ENCODE peak calls at places on chromosomes 16 and 17, in five cellular contexts. One of them, this sample, is unnamed.

GRCh38 chr16:48123104-48123788 is 32.5 kb downstream of the ABCC12 start:
- DNase-seq in body of pancreas: no peak
- DNase-seq in mesendoderm: peak
- DNase-seq in nephron progenitor cell: no peak
- DNase-seq in T-helper 22 cell: no peak
- DNase-seq in this sample: no peak

GRCh38 chr17:39636927-39637736 is at the start of gene STARD3:
- DNase-seq in mesendoderm: peak
- DNase-seq in nephron progenitor cell: peak
- DNase-seq in body of pancreas: peak
- DNase-seq in T-helper 22 cell: peak
- DNase-seq in this sample: peak

GRCh38 chr17:66200685-66201092 is 8.8 kb upstream of the CEP112 start:
- DNase-seq in nephron progenitor cell: peak
- DNase-seq in mesendoderm: peak
- DNase-seq in body of pancreas: peak
- DNase-seq in T-helper 22 cell: peak
- DNase-seq in this sample: peak

GRCh38 chr16:86809458-86809955 is 231.2 kb downstream of the FOXL1 start:
- DNase-seq in nephron progenitor cell: peak
- DNase-seq in mesendoderm: peak
- DNase-seq in body of pancreas: no peak
- DNase-seq in T-helper 22 cell: no peak
- DNase-seq in this sample: peak

GRCh38 chr17:67528751-67529436 is 151.8 kb downstream of the PITPNC1 start:
- DNase-seq in mesendoderm: peak
- DNase-seq in T-helper 22 cell: no peak
- DNase-seq in nephron progenitor cell: peak
- DNase-seq in body of pancreas: peak
- DNase-seq in this sample: peak

GRCh38 chr16:56643833-56644232 is 5.4 kb downstream of the MT1A start:
- DNase-seq in mesendoderm: no peak
- DNase-seq in body of pancreas: no peak
- DNase-seq in nephron progenitor cell: no peak
- DNase-seq in T-helper 22 cell: no peak
- DNase-seq in this sample: no peak

GRCh38 chr17:78266231-78266631 is 34.8 kb downstream of the TMEM235 start:
- DNase-seq in body of pancreas: peak
- DNase-seq in T-helper 22 cell: no peak
- DNase-seq in mesendoderm: no peak
- DNase-seq in nephron progenitor cell: no peak
- DNase-seq in this sample: no peak

GRCh38 chr17:29746669-29747068 is 124.0 kb upstream of the CORO6 start:
- DNase-seq in body of pancreas: no peak
- DNase-seq in mesendoderm: no peak
- DNase-seq in nephron progenitor cell: no peak
- DNase-seq in T-helper 22 cell: no peak
- DNase-seq in this sample: no peak

GRCh38 chr16:88969361-88969831 is 7.6 kb downstream of the CBFA2T3 start:
- DNase-seq in body of pancreas: no peak
- DNase-seq in T-helper 22 cell: no peak
- DNase-seq in mesendoderm: no peak
- DNase-seq in nephron progenitor cell: peak
- DNase-seq in this sample: no peak

GRCh38 chr16:48232459-48233040 is 11.6 kb upstream of the LONP2 start:
- DNase-seq in body of pancreas: no peak
- DNase-seq in T-helper 22 cell: no peak
- DNase-seq in nephron progenitor cell: no peak
- DNase-seq in mesendoderm: no peak
- DNase-seq in this sample: no peak

GRCh38 chr16:64544859-64545258 is 577.0 kb downstream of the CDH11 start:
- DNase-seq in body of pancreas: no peak
- DNase-seq in nephron progenitor cell: no peak
- DNase-seq in mesendoderm: peak
- DNase-seq in T-helper 22 cell: no peak
- DNase-seq in this sample: no peak

GRCh38 chr16:66490774-66491715 is 58.9 kb downstream of the TK2 start:
- DNase-seq in mesendoderm: no peak
- DNase-seq in T-helper 22 cell: no peak
- DNase-seq in body of pancreas: no peak
- DNase-seq in nephron progenitor cell: no peak
- DNase-seq in this sample: no peak

GRCh38 chr17:30429155-30429554 is 48.1 kb upstream of the GOSR1 start:
- DNase-seq in nephron progenitor cell: no peak
- DNase-seq in body of pancreas: no peak
- DNase-seq in mesendoderm: no peak
- DNase-seq in T-helper 22 cell: no peak
- DNase-seq in this sample: no peak

GRCh38 chr17:57915532-57915931 is 39.7 kb downstream of the CUEDC1 start:
- DNase-seq in body of pancreas: no peak
- DNase-seq in mesendoderm: peak
- DNase-seq in nephron progenitor cell: peak
- DNase-seq in T-helper 22 cell: no peak
- DNase-seq in this sample: peak

GRCh38 chr16:35011-35775 is 18.2 kb downstream of the POLR3K start:
- DNase-seq in T-helper 22 cell: no peak
- DNase-seq in nephron progenitor cell: no peak
- DNase-seq in body of pancreas: peak
- DNase-seq in mesendoderm: no peak
- DNase-seq in this sample: no peak

GRCh38 chr16:14004031-14004718 is 66.9 kb upstream of the MRTFB start:
- DNase-seq in body of pancreas: no peak
- DNase-seq in T-helper 22 cell: no peak
- DNase-seq in nephron progenitor cell: no peak
- DNase-seq in mesendoderm: no peak
- DNase-seq in this sample: no peak

GRCh38 chr17:17191346-17191792 is 14.8 kb downstream of the PLD6 start:
- DNase-seq in body of pancreas: no peak
- DNase-seq in mesendoderm: peak
- DNase-seq in T-helper 22 cell: no peak
- DNase-seq in nephron progenitor cell: no peak
- DNase-seq in this sample: no peak

GRCh38 chr17:39928868-39929651 is 1.5 kb downstream of the LRRC3C start:
- DNase-seq in mesendoderm: no peak
- DNase-seq in body of pancreas: no peak
- DNase-seq in T-helper 22 cell: no peak
- DNase-seq in nephron progenitor cell: no peak
- DNase-seq in this sample: no peak

GRCh38 chr17:43224146-43224705 is 4.2 kb downstream of the CCDC200 start:
- DNase-seq in mesendoderm: no peak
- DNase-seq in nephron progenitor cell: no peak
- DNase-seq in T-helper 22 cell: no peak
- DNase-seq in body of pancreas: no peak
- DNase-seq in this sample: peak

GRCh38 chr17:56441331-56441730 is 152.2 kb upstream of the NOG start:
- DNase-seq in nephron progenitor cell: no peak
- DNase-seq in T-helper 22 cell: no peak
- DNase-seq in mesendoderm: peak
- DNase-seq in body of pancreas: no peak
- DNase-seq in this sample: no peak

GRCh38 chr17:32483451-32484019 is 3.3 kb upstream of the CDK5R1 start:
- DNase-seq in T-helper 22 cell: no peak
- DNase-seq in body of pancreas: peak
- DNase-seq in mesendoderm: peak
- DNase-seq in nephron progenitor cell: peak
- DNase-seq in this sample: peak

GRCh38 chr17:75980188-75981018 is 1.4 kb downstream of the TEN1 start:
- DNase-seq in body of pancreas: no peak
- DNase-seq in T-helper 22 cell: no peak
- DNase-seq in mesendoderm: no peak
- DNase-seq in nephron progenitor cell: no peak
- DNase-seq in this sample: no peak

GRCh38 chr16:80107900-80108299 is 432.9 kb upstream of the DYNLRB2 start:
- DNase-seq in body of pancreas: no peak
- DNase-seq in nephron progenitor cell: no peak
- DNase-seq in mesendoderm: no peak
- DNase-seq in T-helper 22 cell: no peak
- DNase-seq in this sample: no peak

GRCh38 chr16:30903596-30903995 is 7.2 kb downstream of the CTF1 start:
- DNase-seq in mesendoderm: peak
- DNase-seq in body of pancreas: no peak
- DNase-seq in T-helper 22 cell: no peak
- DNase-seq in nephron progenitor cell: no peak
- DNase-seq in this sample: no peak

GRCh38 chr17:19268611-19269010 is 31.4 kb downstream of the EPN2 start:
- DNase-seq in body of pancreas: no peak
- DNase-seq in nephron progenitor cell: no peak
- DNase-seq in T-helper 22 cell: no peak
- DNase-seq in mesendoderm: no peak
- DNase-seq in this sample: no peak

GRCh38 chr17:3475155-3475808 is 515 bp upstream of the ASPA start:
- DNase-seq in body of pancreas: no peak
- DNase-seq in nephron progenitor cell: no peak
- DNase-seq in T-helper 22 cell: no peak
- DNase-seq in mesendoderm: no peak
- DNase-seq in this sample: no peak

GRCh38 chr17:45234641-45235040 is 13.0 kb downstream of the FMNL1 start:
- DNase-seq in nephron progenitor cell: peak
- DNase-seq in T-helper 22 cell: no peak
- DNase-seq in mesendoderm: peak
- DNase-seq in body of pancreas: no peak
- DNase-seq in this sample: peak

GRCh38 chr16:87926246-87927194 is 9.8 kb downstream of the CA5A start:
- DNase-seq in body of pancreas: no peak
- DNase-seq in T-helper 22 cell: no peak
- DNase-seq in mesendoderm: no peak
- DNase-seq in nephron progenitor cell: no peak
- DNase-seq in this sample: no peak

GRCh38 chr17:213286-214105 is 32.0 kb upstream of the DOC2B start:
- DNase-seq in mesendoderm: no peak
- DNase-seq in body of pancreas: peak
- DNase-seq in T-helper 22 cell: no peak
- DNase-seq in nephron progenitor cell: no peak
- DNase-seq in this sample: no peak

GRCh38 chr17:70604854-70605253 is 435.5 kb downstream of the KCNJ2 start:
- DNase-seq in body of pancreas: no peak
- DNase-seq in mesendoderm: peak
- DNase-seq in T-helper 22 cell: no peak
- DNase-seq in nephron progenitor cell: no peak
- DNase-seq in this sample: no peak

GRCh38 chr17:66240013-66240412 is 10.8 kb upstream of the APOH start:
- DNase-seq in mesendoderm: no peak
- DNase-seq in nephron progenitor cell: no peak
- DNase-seq in T-helper 22 cell: no peak
- DNase-seq in body of pancreas: no peak
- DNase-seq in this sample: no peak

GRCh38 chr17:45271603-45272002 is 9.7 kb upstream of the SPATA32 start:
- DNase-seq in nephron progenitor cell: no peak
- DNase-seq in body of pancreas: no peak
- DNase-seq in mesendoderm: no peak
- DNase-seq in T-helper 22 cell: no peak
- DNase-seq in this sample: no peak

GRCh38 chr16:85401917-85402766 is 211.0 kb upstream of the GSE1 start:
- DNase-seq in nephron progenitor cell: no peak
- DNase-seq in body of pancreas: peak
- DNase-seq in T-helper 22 cell: no peak
- DNase-seq in mesendoderm: no peak
- DNase-seq in this sample: peak

GRCh38 chr17:9371019-9371418 is 204.6 kb downstream of the STX8 start:
- DNase-seq in body of pancreas: no peak
- DNase-seq in mesendoderm: no peak
- DNase-seq in T-helper 22 cell: no peak
- DNase-seq in nephron progenitor cell: no peak
- DNase-seq in this sample: no peak

GRCh38 chr17:40953876-40954275 is 12.9 kb downstream of the KRT39 start:
- DNase-seq in mesendoderm: no peak
- DNase-seq in nephron progenitor cell: no peak
- DNase-seq in T-helper 22 cell: no peak
- DNase-seq in body of pancreas: no peak
- DNase-seq in this sample: no peak

GRCh38 chr16:78693496-78693895 is 594.0 kb downstream of the WWOX start:
- DNase-seq in body of pancreas: no peak
- DNase-seq in nephron progenitor cell: no peak
- DNase-seq in T-helper 22 cell: no peak
- DNase-seq in mesendoderm: no peak
- DNase-seq in this sample: no peak

GRCh38 chr16:14301150-14302030 is 230.3 kb downstream of the MRTFB start:
- DNase-seq in nephron progenitor cell: peak
- DNase-seq in body of pancreas: peak
- DNase-seq in mesendoderm: peak
- DNase-seq in T-helper 22 cell: no peak
- DNase-seq in this sample: peak

GRCh38 chr16:75647138-75647491 is 350 bp downstream of the KARS1 start:
- DNase-seq in T-helper 22 cell: no peak
- DNase-seq in body of pancreas: no peak
- DNase-seq in nephron progenitor cell: no peak
- DNase-seq in mesendoderm: no peak
- DNase-seq in this sample: no peak

GRCh38 chr17:2064980-2065785 is 10.3 kb downstream of the HIC1 start:
- DNase-seq in body of pancreas: no peak
- DNase-seq in nephron progenitor cell: no peak
- DNase-seq in T-helper 22 cell: no peak
- DNase-seq in mesendoderm: peak
- DNase-seq in this sample: peak